ENCODE peak calls at places on chromosomes 12 and 14, in eight cellular contexts. H is left ventricle myocardium inferior, J is foreskin fibroblast, I is cardiac fibroblast, D is fibroblast of pulmonary artery, N is mucosa of descending colon, P is body of pancreas, F is fibroblast of mammary gland. R is an unnamed sample.

GRCh38 chr12:82461851-82462250 is 103.5 kb downstream of the METTL25 start:
- DNase-seq in D (peak), F (no peak), N (no peak), J (no peak), P (no peak), H (no peak), I (peak), R (no peak)

GRCh38 chr14:78022059-78022458 is 148.1 kb upstream of the NRXN3 start:
- DNase-seq in J (peak), H (peak), D (peak), F (peak), P (peak), I (peak), N (peak), R (peak)

GRCh38 chr12:130162771-130163460 is 652 bp downstream of the FZD10 start:
- DNase-seq in J (peak), H (no peak), P (no peak), D (no peak), I (no peak), N (no peak), F (no peak), R (no peak)

GRCh38 chr12:102326987-102327386 is 129.4 kb upstream of the PMCH start:
- DNase-seq in H (no peak), I (no peak), F (peak), J (no peak), N (no peak), P (no peak), D (no peak), R (no peak)

GRCh38 chr12:62760779-62761178 is 174.2 kb downstream of the PPM1H start:
- DNase-seq in J (no peak), P (no peak), D (peak), H (no peak), I (peak), F (peak), N (no peak), R (peak)

GRCh38 chr12:15001733-15002471 is 29.1 kb downstream of the PDE6H start:
- DNase-seq in P (peak), H (peak), D (peak), N (peak), F (peak), J (peak), I (peak), R (peak)

GRCh38 chr14:23284654-23285529 is 1.0 kb downstream of the HOMEZ start:
- DNase-seq in P (no peak), I (peak), F (peak), J (peak), D (peak), H (no peak), N (no peak), R (peak)

GRCh38 chr12:69240625-69240984 is 1.2 kb downstream of the CPSF6 start:
- DNase-seq in P (no peak), F (peak), I (peak), H (no peak), N (no peak), J (peak), D (no peak), R (no peak)

GRCh38 chr14:37973031-37973908 is 234.4 kb upstream of the SSTR1 start:
- DNase-seq in N (no peak), F (no peak), H (no peak), J (peak), P (no peak), I (no peak), D (no peak), R (no peak)

GRCh38 chr14:60222820-60223219 is 26.2 kb upstream of the PPM1A start:
- DNase-seq in N (no peak), J (no peak), D (no peak), P (peak), H (peak), F (no peak), I (no peak), R (no peak)

DNA sequence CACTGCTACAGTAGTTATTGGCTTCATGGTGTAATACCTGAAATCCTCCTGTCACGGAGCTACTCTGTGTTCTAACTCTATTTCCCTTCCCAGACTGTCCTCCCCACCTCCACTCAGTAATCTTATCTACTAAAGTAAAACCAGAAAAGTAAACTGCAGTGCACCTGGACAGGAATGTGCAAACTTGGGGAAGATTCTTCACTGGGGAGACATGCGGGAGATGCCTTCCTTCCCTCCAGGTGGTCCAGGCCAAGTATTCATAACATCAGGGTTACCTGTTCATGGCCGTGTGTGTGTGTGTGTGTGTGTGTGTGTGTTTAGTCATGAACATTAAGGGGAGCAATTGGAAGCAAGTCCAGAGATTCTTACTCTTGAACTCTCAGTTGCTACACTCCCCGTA is 84.1 kb downstream of the IFNG start:
- DNase-seq in P (no peak), J (no peak), H (no peak), N (no peak), I (no peak), F (no peak), D (no peak), R (no peak)
- TF ChIP-seq CTCF in P (no peak), J (no peak), H (no peak), N (no peak), I (no peak), F (no peak), D (no peak), R (no peak)

DNA sequence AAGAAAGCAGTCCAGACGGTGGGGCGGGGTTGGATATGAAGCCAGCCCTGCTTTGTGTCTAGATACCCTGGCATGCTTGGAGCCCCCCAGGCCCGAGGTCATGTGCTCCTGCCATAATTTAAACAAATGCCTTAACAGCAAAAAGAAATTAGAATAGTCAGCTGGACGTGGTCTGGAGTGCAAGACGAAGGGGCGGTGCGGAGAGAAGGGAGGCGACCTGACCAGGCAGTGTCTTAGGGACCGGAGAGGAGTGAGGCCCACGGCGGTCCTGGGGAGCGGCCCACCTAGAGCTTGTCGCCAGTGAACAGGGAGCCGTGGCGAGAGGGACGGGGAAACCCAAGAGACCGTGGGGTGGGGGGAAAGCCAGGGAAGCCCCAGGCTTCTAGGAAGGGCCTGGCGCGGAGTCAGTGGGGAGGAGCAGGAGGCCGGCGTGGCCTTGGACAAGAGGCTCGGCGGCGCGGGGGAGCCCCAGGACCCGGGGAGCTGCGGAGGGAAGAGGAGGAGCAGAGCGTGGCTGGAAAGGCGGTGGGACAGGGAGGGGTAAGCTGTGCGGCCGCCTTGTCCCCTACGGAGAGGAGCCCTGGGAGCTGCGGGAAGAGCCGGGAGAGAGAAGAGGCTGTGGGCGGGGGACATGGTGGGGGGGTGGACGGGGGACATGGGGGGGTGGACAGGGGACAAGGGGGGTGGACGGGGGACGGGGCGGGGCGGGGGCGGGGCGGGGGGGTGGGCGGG is 118.5 kb upstream of the C14orf180 start:
- DNase-seq in N (no peak), H (no peak), P (peak), J (no peak), D (no peak), F (no peak), I (no peak), R (no peak)
- H3K4me3 ChIP-seq in N (no peak), H (peak), P (no peak), J (no peak), D (no peak), F (no peak), I (no peak), R (no peak)

GRCh38 chr14:106372870-106373657 is 846.7 kb downstream of the TMEM121 start:
- DNase-seq in I (peak), P (peak), N (peak), D (no peak), F (no peak), H (peak), J (no peak), R (no peak)

GRCh38 chr14:106380740-106381139 is 854.4 kb downstream of the TMEM121 start:
- DNase-seq in I (no peak), F (no peak), D (no peak), H (no peak), J (no peak), P (no peak), N (no peak), R (no peak)

GRCh38 chr14:106377432-106377831 is 851.0 kb downstream of the TMEM121 start:
- DNase-seq in P (no peak), N (no peak), D (no peak), H (no peak), I (no peak), J (no peak), F (no peak), R (no peak)

DNA sequence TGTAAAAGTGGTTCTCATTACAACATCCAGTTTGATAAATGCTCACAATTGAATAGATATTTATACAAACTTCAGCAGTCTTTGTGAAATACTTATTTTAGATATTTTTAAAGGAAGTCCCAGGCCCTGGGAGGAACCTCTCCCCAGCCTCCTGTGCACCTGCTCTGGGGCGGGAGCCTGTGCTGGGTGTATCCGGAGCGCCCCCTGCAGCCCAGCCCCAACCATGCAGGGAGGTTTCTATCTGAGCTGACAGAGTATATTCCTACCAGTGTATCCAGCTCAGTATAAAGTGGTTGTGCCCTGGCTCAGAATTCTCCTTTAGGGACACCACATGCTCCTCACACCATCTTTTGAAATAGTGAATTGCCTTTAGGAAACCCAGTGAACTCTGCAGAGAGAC is 851.8 kb downstream of the TMEM121 start:
- DNase-seq in J (no peak), I (no peak), N (no peak), F (no peak), H (no peak), P (peak), D (no peak), R (no peak)
- TF ChIP-seq CTCF in J (no peak), I (no peak), N (no peak), F (no peak), H (no peak), P (peak), D (no peak), R (no peak)

DNA sequence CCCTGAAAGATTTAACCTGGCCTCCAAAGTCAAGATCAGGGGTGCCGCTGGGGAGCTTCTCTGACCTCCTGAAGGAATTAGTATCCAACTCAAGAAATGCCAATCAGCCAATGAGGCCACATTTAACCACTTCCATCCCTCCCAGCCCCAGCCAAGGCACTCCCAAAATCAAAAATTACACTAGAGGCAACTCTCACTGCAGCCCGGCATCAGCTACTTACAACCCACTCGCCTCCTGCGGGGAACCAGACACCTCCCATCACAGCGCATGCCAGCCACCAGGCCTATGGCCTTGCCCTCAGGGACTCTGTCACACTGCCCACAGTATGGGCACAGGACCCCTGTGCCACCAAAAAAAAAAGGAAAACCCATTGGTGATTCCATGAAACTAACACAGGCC is 62.3 kb upstream of the DDX11 start:
- DNase-seq in P (no peak), I (no peak), J (no peak), D (no peak), F (no peak), N (no peak), H (no peak), R (no peak)
- H3K4me3 ChIP-seq in P (no peak), I (no peak), J (no peak), D (no peak), F (no peak), N (no peak), H (no peak), R (no peak)

DNA sequence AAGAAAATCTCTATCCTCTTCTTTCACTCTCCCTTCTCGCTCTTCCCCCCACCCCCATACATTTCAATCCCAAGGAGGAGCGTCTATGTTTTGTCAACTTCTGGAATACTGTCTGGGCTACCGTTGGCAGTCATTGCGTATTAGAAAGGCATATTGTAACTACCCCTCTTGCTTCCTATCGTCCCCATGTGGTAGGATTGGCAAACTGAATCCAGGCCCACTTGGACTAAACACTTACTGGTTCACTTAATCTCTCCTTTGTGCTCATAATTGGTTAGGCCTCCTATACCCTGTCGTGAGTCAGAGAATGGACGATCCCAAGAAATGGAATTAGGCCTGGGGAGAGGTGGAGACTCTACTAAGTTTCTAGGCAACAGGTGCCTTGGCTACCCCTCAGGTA is 68.8 kb upstream of the SLC8A3 start:
- DNase-seq in H (no peak), N (no peak), J (no peak), P (peak), I (no peak), D (no peak), F (peak), R (no peak)
- TF ChIP-seq CTCF in H (no peak), N (no peak), J (no peak), P (peak), I (no peak), D (no peak), F (peak), R (no peak)

DNA sequence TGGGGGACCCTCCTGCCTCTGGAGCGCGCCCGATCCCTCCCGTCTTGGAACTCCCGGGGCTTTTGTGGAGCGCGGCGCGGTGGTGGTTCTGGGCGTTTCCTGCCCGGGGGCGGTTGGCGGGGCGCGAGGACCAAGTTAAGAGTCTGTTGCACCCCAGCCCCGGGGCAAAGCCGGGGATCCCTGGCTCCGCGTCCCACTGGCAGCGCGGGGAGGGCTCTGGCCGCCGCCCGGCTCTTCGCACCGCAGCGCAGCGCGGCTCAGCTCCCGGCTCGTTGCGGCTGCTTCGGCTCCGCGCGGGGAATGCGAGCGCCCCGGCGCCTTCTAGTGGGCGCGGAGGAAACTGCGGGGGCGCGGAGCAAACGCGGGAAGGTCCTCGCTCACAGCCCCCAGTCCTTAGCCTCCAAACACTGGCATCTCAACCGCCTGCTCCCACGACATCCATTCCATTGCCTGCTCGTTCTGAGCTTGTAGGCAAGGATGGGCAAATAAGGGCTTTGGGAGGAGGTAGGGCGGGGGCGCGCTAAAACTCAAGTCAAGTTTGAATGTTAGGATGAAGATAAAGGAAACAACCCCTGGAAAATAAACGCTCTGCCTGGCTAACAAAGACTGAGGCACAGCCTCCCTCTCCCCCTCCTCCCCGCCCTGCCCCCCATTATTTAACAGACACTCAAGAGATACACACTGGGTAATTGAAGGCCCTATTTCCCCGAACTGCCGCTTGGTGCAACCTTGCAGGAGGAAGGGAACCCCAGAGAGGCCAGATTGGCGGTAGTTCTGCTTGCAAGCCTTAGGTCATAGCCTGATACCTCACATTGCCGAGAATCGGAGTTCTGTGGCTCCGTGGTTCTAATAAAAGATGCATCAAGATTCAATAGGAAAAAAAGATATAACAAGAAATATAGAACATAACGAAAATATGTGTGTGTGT is at the start of gene B4GALNT1:
- DNase-seq in N (peak), P (peak), D (peak), H (peak), I (peak), F (peak), J (peak), R (peak)
- H3K4me3 ChIP-seq in N (no peak), P (peak), D (peak), H (peak), I (peak), F (peak), J (peak), R (peak)